ENCODE peak calls at places on chromosomes 7 and 10, in eight cellular contexts. One of them, this sample, is unnamed.

GRCh38 chr10:125344573-125345121 is 184.3 kb upstream of the CTBP2 start:
- DNase-seq in NCI-H1436: no peak
- DNase-seq in small intestine: peak; percentile 50
- DNase-seq in epithelial cell of prostate: no peak
- DNase-seq in GM12865: no peak
- DNase-seq in cardiac fibroblast: no peak
- DNase-seq in B cell: no peak
- DNase-seq in mammary epithelial cell: no peak
- DNase-seq in this sample: no peak

GRCh38 chr10:15137636-15138035 is 30.9 kb downstream of the NMT2 start:
- DNase-seq in NCI-H1436: no peak
- DNase-seq in small intestine: no peak
- DNase-seq in epithelial cell of prostate: no peak
- DNase-seq in GM12865: no peak
- DNase-seq in cardiac fibroblast: peak; percentile 46
- DNase-seq in B cell: no peak
- DNase-seq in mammary epithelial cell: no peak
- DNase-seq in this sample: no peak

GRCh38 chr7:48904975-48905374 is 19.4 kb upstream of the CDC14C start:
- DNase-seq in NCI-H1436: no peak
- DNase-seq in small intestine: no peak
- DNase-seq in epithelial cell of prostate: no peak
- DNase-seq in GM12865: no peak
- DNase-seq in cardiac fibroblast: no peak
- DNase-seq in B cell: no peak
- DNase-seq in mammary epithelial cell: no peak
- DNase-seq in this sample: no peak

GRCh38 chr7:137018468-137018867 is 150.0 kb downstream of the CHRM2 start:
- DNase-seq in NCI-H1436: no peak
- DNase-seq in small intestine: no peak
- DNase-seq in epithelial cell of prostate: no peak
- DNase-seq in GM12865: no peak
- DNase-seq in cardiac fibroblast: no peak
- DNase-seq in B cell: no peak
- DNase-seq in mammary epithelial cell: no peak
- DNase-seq in this sample: no peak

GRCh38 chr7:115707236-115707635 is 323.3 kb downstream of the TFEC start:
- DNase-seq in NCI-H1436: peak; percentile 33
- DNase-seq in small intestine: peak; percentile 22
- DNase-seq in epithelial cell of prostate: peak; percentile 0
- DNase-seq in GM12865: peak; percentile 18
- DNase-seq in cardiac fibroblast: peak; percentile 5
- DNase-seq in B cell: peak; percentile 4
- DNase-seq in mammary epithelial cell: peak; percentile 5
- DNase-seq in this sample: peak; percentile 18

GRCh38 chr10:70292016-70292415 is 8.2 kb upstream of the NPFFR1 start:
- DNase-seq in NCI-H1436: no peak
- DNase-seq in small intestine: no peak
- DNase-seq in epithelial cell of prostate: no peak
- DNase-seq in GM12865: no peak
- DNase-seq in cardiac fibroblast: no peak
- DNase-seq in B cell: no peak
- DNase-seq in mammary epithelial cell: no peak
- DNase-seq in this sample: peak; percentile 30

GRCh38 chr7:47556511-47557180 is 25.3 kb downstream of the TNS3 start:
- DNase-seq in NCI-H1436: no peak
- DNase-seq in small intestine: no peak
- DNase-seq in epithelial cell of prostate: no peak
- DNase-seq in GM12865: no peak
- DNase-seq in cardiac fibroblast: peak; percentile 36
- DNase-seq in B cell: no peak
- DNase-seq in mammary epithelial cell: no peak
- DNase-seq in this sample: peak; percentile 97

GRCh38 chr10:14009315-14010082 is 321.2 kb downstream of the FRMD4A start:
- DNase-seq in NCI-H1436: no peak
- DNase-seq in small intestine: peak; percentile 57
- DNase-seq in epithelial cell of prostate: no peak
- DNase-seq in GM12865: peak; percentile 95
- DNase-seq in cardiac fibroblast: peak; percentile 80
- DNase-seq in B cell: peak; percentile 37
- DNase-seq in mammary epithelial cell: peak; percentile 84
- DNase-seq in this sample: peak; percentile 67

GRCh38 chr7:49788455-49789059 is 15.1 kb downstream of the VWC2 start:
- DNase-seq in NCI-H1436: no peak
- DNase-seq in small intestine: no peak
- DNase-seq in epithelial cell of prostate: no peak
- DNase-seq in GM12865: no peak
- DNase-seq in cardiac fibroblast: no peak
- DNase-seq in B cell: no peak
- DNase-seq in mammary epithelial cell: no peak
- DNase-seq in this sample: no peak

GRCh38 chr10:104835422-104835821 is 194.3 kb downstream of the SORCS3 start:
- DNase-seq in NCI-H1436: peak; percentile 64
- DNase-seq in small intestine: no peak
- DNase-seq in epithelial cell of prostate: no peak
- DNase-seq in GM12865: peak; percentile 54
- DNase-seq in cardiac fibroblast: no peak
- DNase-seq in B cell: no peak
- DNase-seq in mammary epithelial cell: no peak
- DNase-seq in this sample: no peak

GRCh38 chr10:126006906-126007305 is 110.5 kb downstream of the FANK1 start:
- DNase-seq in NCI-H1436: no peak
- DNase-seq in small intestine: no peak
- DNase-seq in epithelial cell of prostate: no peak
- DNase-seq in GM12865: no peak
- DNase-seq in cardiac fibroblast: no peak
- DNase-seq in B cell: no peak
- DNase-seq in mammary epithelial cell: no peak
- DNase-seq in this sample: no peak

GRCh38 chr7:31948041-31948440 is 122.2 kb downstream of the PDE1C start:
- DNase-seq in NCI-H1436: no peak
- DNase-seq in small intestine: peak; percentile 92
- DNase-seq in epithelial cell of prostate: peak; percentile 91
- DNase-seq in GM12865: peak; percentile 16
- DNase-seq in cardiac fibroblast: peak; percentile 91
- DNase-seq in B cell: no peak
- DNase-seq in mammary epithelial cell: peak; percentile 93
- DNase-seq in this sample: peak; percentile 5

GRCh38 chr10:784759-785538 is 95.5 kb upstream of the DIP2C start:
- DNase-seq in NCI-H1436: peak; percentile 67
- DNase-seq in small intestine: peak; percentile 39
- DNase-seq in epithelial cell of prostate: no peak
- DNase-seq in GM12865: no peak
- DNase-seq in cardiac fibroblast: peak; percentile 76
- DNase-seq in B cell: no peak
- DNase-seq in mammary epithelial cell: peak; percentile 58
- DNase-seq in this sample: peak; percentile 79

GRCh38 chr7:133139350-133139749 is 57.5 kb upstream of the CHCHD3 start:
- DNase-seq in NCI-H1436: no peak
- DNase-seq in small intestine: peak; percentile 27
- DNase-seq in epithelial cell of prostate: no peak
- DNase-seq in GM12865: peak; percentile 2
- DNase-seq in cardiac fibroblast: peak; percentile 55
- DNase-seq in B cell: no peak
- DNase-seq in mammary epithelial cell: peak; percentile 25
- DNase-seq in this sample: peak; percentile 71

GRCh38 chr10:80468002-80468401 is 13.9 kb downstream of the TSPAN14 start:
- DNase-seq in NCI-H1436: no peak
- DNase-seq in small intestine: peak; percentile 45
- DNase-seq in epithelial cell of prostate: no peak
- DNase-seq in GM12865: no peak
- DNase-seq in cardiac fibroblast: peak; percentile 50
- DNase-seq in B cell: peak; percentile 42
- DNase-seq in mammary epithelial cell: no peak
- DNase-seq in this sample: no peak

GRCh38 chr10:93208717-93209464 is 135.2 kb downstream of the CYP26A1 start:
- DNase-seq in NCI-H1436: no peak
- DNase-seq in small intestine: no peak
- DNase-seq in epithelial cell of prostate: no peak
- DNase-seq in GM12865: no peak
- DNase-seq in cardiac fibroblast: peak; percentile 45
- DNase-seq in B cell: no peak
- DNase-seq in mammary epithelial cell: peak; percentile 27
- DNase-seq in this sample: peak; percentile 34

GRCh38 chr7:113796557-113796956 is 122.3 kb downstream of the PPP1R3A start:
- DNase-seq in NCI-H1436: no peak
- DNase-seq in small intestine: no peak
- DNase-seq in epithelial cell of prostate: peak; percentile 5
- DNase-seq in GM12865: no peak
- DNase-seq in cardiac fibroblast: peak; percentile 87
- DNase-seq in B cell: no peak
- DNase-seq in mammary epithelial cell: peak; percentile 75
- DNase-seq in this sample: no peak

GRCh38 chr10:52316500-52316899 is 2.4 kb downstream of the DKK1 start:
- DNase-seq in NCI-H1436: no peak
- DNase-seq in small intestine: no peak
- DNase-seq in epithelial cell of prostate: no peak
- DNase-seq in GM12865: no peak
- DNase-seq in cardiac fibroblast: no peak
- DNase-seq in B cell: no peak
- DNase-seq in mammary epithelial cell: no peak
- DNase-seq in this sample: no peak

GRCh38 chr7:235576-236395 is 43.4 kb downstream of the FAM20C start:
- DNase-seq in NCI-H1436: no peak
- DNase-seq in small intestine: no peak
- DNase-seq in epithelial cell of prostate: no peak
- DNase-seq in GM12865: no peak
- DNase-seq in cardiac fibroblast: no peak
- DNase-seq in B cell: no peak
- DNase-seq in mammary epithelial cell: no peak
- DNase-seq in this sample: no peak

GRCh38 chr7:87875151-87876039 is 765 bp downstream of the SLC25A40 start:
- DNase-seq in NCI-H1436: no peak
- DNase-seq in small intestine: peak; percentile 24
- DNase-seq in epithelial cell of prostate: no peak
- DNase-seq in GM12865: peak; percentile 38
- DNase-seq in cardiac fibroblast: peak; percentile 18
- DNase-seq in B cell: peak; percentile 13
- DNase-seq in mammary epithelial cell: peak; percentile 9
- DNase-seq in this sample: peak; percentile 40

GRCh38 chr7:95989301-95989700 is 216.9 kb downstream of the DYNC1I1 start:
- DNase-seq in NCI-H1436: no peak
- DNase-seq in small intestine: peak; percentile 94
- DNase-seq in epithelial cell of prostate: no peak
- DNase-seq in GM12865: no peak
- DNase-seq in cardiac fibroblast: no peak
- DNase-seq in B cell: no peak
- DNase-seq in mammary epithelial cell: no peak
- DNase-seq in this sample: no peak

GRCh38 chr7:139774376-139774775 is 3.4 kb downstream of the HIPK2 start:
- DNase-seq in NCI-H1436: no peak
- DNase-seq in small intestine: no peak
- DNase-seq in epithelial cell of prostate: peak; percentile 55
- DNase-seq in GM12865: no peak
- DNase-seq in cardiac fibroblast: peak; percentile 92
- DNase-seq in B cell: no peak
- DNase-seq in mammary epithelial cell: peak; percentile 85
- DNase-seq in this sample: peak; percentile 39

GRCh38 chr10:132840698-132841097 is 54.8 kb upstream of the NKX6-2 start:
- DNase-seq in NCI-H1436: no peak
- DNase-seq in small intestine: no peak
- DNase-seq in epithelial cell of prostate: no peak
- DNase-seq in GM12865: no peak
- DNase-seq in cardiac fibroblast: no peak
- DNase-seq in B cell: no peak
- DNase-seq in mammary epithelial cell: no peak
- DNase-seq in this sample: no peak

GRCh38 chr10:86711957-86712708 is 43.8 kb downstream of the LDB3 start:
- DNase-seq in NCI-H1436: peak; percentile 36
- DNase-seq in small intestine: no peak
- DNase-seq in epithelial cell of prostate: no peak
- DNase-seq in GM12865: peak; percentile 84
- DNase-seq in cardiac fibroblast: peak; percentile 43
- DNase-seq in B cell: peak; percentile 64
- DNase-seq in mammary epithelial cell: peak; percentile 17
- DNase-seq in this sample: peak; percentile 55

GRCh38 chr7:152751449-152752141 is 8.0 kb upstream of the ACTR3B start:
- DNase-seq in NCI-H1436: no peak
- DNase-seq in small intestine: no peak
- DNase-seq in epithelial cell of prostate: no peak
- DNase-seq in GM12865: peak; percentile 23
- DNase-seq in cardiac fibroblast: no peak
- DNase-seq in B cell: no peak
- DNase-seq in mammary epithelial cell: no peak
- DNase-seq in this sample: no peak

GRCh38 chr7:142516038-142516501 is 233.2 kb upstream of the PRSS1 start:
- DNase-seq in NCI-H1436: peak; percentile 37
- DNase-seq in small intestine: peak; percentile 83
- DNase-seq in epithelial cell of prostate: no peak
- DNase-seq in GM12865: peak; percentile 67
- DNase-seq in cardiac fibroblast: peak; percentile 79
- DNase-seq in B cell: peak; percentile 67
- DNase-seq in mammary epithelial cell: peak; percentile 61
- DNase-seq in this sample: peak; percentile 84

GRCh38 chr10:34969171-34969570 is 121.0 kb downstream of the CUL2 start:
- DNase-seq in NCI-H1436: no peak
- DNase-seq in small intestine: no peak
- DNase-seq in epithelial cell of prostate: no peak
- DNase-seq in GM12865: no peak
- DNase-seq in cardiac fibroblast: no peak
- DNase-seq in B cell: no peak
- DNase-seq in mammary epithelial cell: no peak
- DNase-seq in this sample: no peak

GRCh38 chr10:67883710-67884312 is 645 bp upstream of the SIRT1 start:
- DNase-seq in NCI-H1436: no peak
- DNase-seq in small intestine: no peak
- DNase-seq in epithelial cell of prostate: no peak
- DNase-seq in GM12865: peak; percentile 70
- DNase-seq in cardiac fibroblast: no peak
- DNase-seq in B cell: no peak
- DNase-seq in mammary epithelial cell: no peak
- DNase-seq in this sample: no peak

GRCh38 chr10:103979530-103979929 is 12.6 kb downstream of the SLK start:
- DNase-seq in NCI-H1436: no peak
- DNase-seq in small intestine: no peak
- DNase-seq in epithelial cell of prostate: no peak
- DNase-seq in GM12865: no peak
- DNase-seq in cardiac fibroblast: no peak
- DNase-seq in B cell: no peak
- DNase-seq in mammary epithelial cell: no peak
- DNase-seq in this sample: no peak

GRCh38 chr7:115494529-115495147 is 535.9 kb downstream of the TFEC start:
- DNase-seq in NCI-H1436: no peak
- DNase-seq in small intestine: no peak
- DNase-seq in epithelial cell of prostate: no peak
- DNase-seq in GM12865: no peak
- DNase-seq in cardiac fibroblast: no peak
- DNase-seq in B cell: no peak
- DNase-seq in mammary epithelial cell: no peak
- DNase-seq in this sample: no peak

GRCh38 chr10:46234026-46234425 is 52.8 kb upstream of the ANTXRL start:
- DNase-seq in NCI-H1436: no peak
- DNase-seq in small intestine: no peak
- DNase-seq in epithelial cell of prostate: no peak
- DNase-seq in GM12865: no peak
- DNase-seq in cardiac fibroblast: no peak
- DNase-seq in B cell: no peak
- DNase-seq in mammary epithelial cell: no peak
- DNase-seq in this sample: no peak

GRCh38 chr7:155570171-155570958 is 24.0 kb upstream of the CNPY1 start:
- DNase-seq in NCI-H1436: no peak
- DNase-seq in small intestine: no peak
- DNase-seq in epithelial cell of prostate: no peak
- DNase-seq in GM12865: no peak
- DNase-seq in cardiac fibroblast: no peak
- DNase-seq in B cell: no peak
- DNase-seq in mammary epithelial cell: no peak
- DNase-seq in this sample: peak; percentile 41

GRCh38 chr7:10685040-10685439 is 288.6 kb upstream of the PHF14 start:
- DNase-seq in NCI-H1436: peak; percentile 20
- DNase-seq in small intestine: no peak
- DNase-seq in epithelial cell of prostate: no peak
- DNase-seq in GM12865: no peak
- DNase-seq in cardiac fibroblast: no peak
- DNase-seq in B cell: no peak
- DNase-seq in mammary epithelial cell: no peak
- DNase-seq in this sample: no peak

GRCh38 chr10:29078919-29079318 is 210.0 kb upstream of the LYZL1 start:
- DNase-seq in NCI-H1436: peak; percentile 22
- DNase-seq in small intestine: no peak
- DNase-seq in epithelial cell of prostate: no peak
- DNase-seq in GM12865: no peak
- DNase-seq in cardiac fibroblast: no peak
- DNase-seq in B cell: no peak
- DNase-seq in mammary epithelial cell: no peak
- DNase-seq in this sample: no peak

This sample was measured in myocyte.